ENCODE peak calls at places on chromosome 18, in eight cellular contexts. P is A549; Y is body of pancreas; Q is naive thymus-derived CD4-positive, alpha-beta T cell; V is cardiac muscle cell; M is left lung; R is K562; L is GM23338. T is an unnamed sample.

GRCh38 chr18:54737986-54738385 is 90.3 kb upstream of the RAB27B start:
- DNase-seq in P (peak; percentile 7), Q (no peak), V (no peak), M (no peak), R (no peak), L (no peak), Y (no peak), T (no peak)

GRCh38 chr18:10050956-10051355 is 137.1 kb downstream of the VAPA start:
- DNase-seq in Y (no peak), L (no peak), Q (no peak), R (no peak), V (no peak), M (no peak), P (no peak), T (no peak)

GRCh38 chr18:13276530-13277520 is 58.3 kb downstream of the LDLRAD4 start:
- DNase-seq in Y (no peak), V (no peak), M (no peak), P (no peak), Q (no peak), R (no peak), L (no peak), T (no peak)

GRCh38 chr18:34339155-34339554 is 114.4 kb upstream of the NOL4 start:
- DNase-seq in Q (no peak), P (no peak), V (no peak), R (no peak), M (no peak), L (no peak), Y (no peak), T (no peak)

GRCh38 chr18:79611040-79611681 is 68.4 kb upstream of the CTDP1 start:
- DNase-seq in Y (no peak), V (no peak), L (peak; percentile 37), Q (no peak), P (no peak), R (peak; percentile 53), M (peak; percentile 34), T (no peak)

GRCh38 chr18:7779226-7779625 is 212.1 kb downstream of the PTPRM start:
- DNase-seq in Y (no peak), R (no peak), Q (no peak), V (no peak), L (no peak), P (no peak), M (no peak), T (no peak)

GRCh38 chr18:76823574-76823973 is 1.2 kb downstream of the ZNF236 start:
- DNase-seq in P (peak; percentile 47), Y (peak; percentile 21), R (peak; percentile 67), Q (no peak), L (peak; percentile 81), V (peak; percentile 48), M (peak; percentile 52), T (no peak)

GRCh38 chr18:55406374-55407045 is 181.5 kb downstream of the TCF4 start:
- DNase-seq in Y (no peak), M (no peak), P (no peak), R (no peak), V (no peak), L (no peak), Q (no peak), T (no peak)

GRCh38 chr18:68355637-68356036 is 359.3 kb downstream of the TMX3 start:
- DNase-seq in R (no peak), V (no peak), P (no peak), L (no peak), Q (no peak), Y (no peak), M (no peak), T (no peak)

GRCh38 chr18:51666717-51667320 is 469.3 kb upstream of the MEX3C start:
- DNase-seq in M (no peak), Q (no peak), V (peak; percentile 80), R (no peak), Y (no peak), L (peak; percentile 5), P (no peak), T (peak; percentile 30)

GRCh38 chr18:55001625-55002024 is 42.4 kb upstream of the CCDC68 start:
- DNase-seq in V (no peak), L (peak; percentile 38), M (no peak), P (no peak), Q (no peak), R (no peak), Y (no peak), T (no peak)

GRCh38 chr18:10524507-10525425 is 1.1 kb upstream of the NAPG start:
- DNase-seq in Q (no peak), P (no peak), M (no peak), V (no peak), R (no peak), Y (no peak), L (no peak), T (no peak)

GRCh38 chr18:24514439-24514838 is 54.0 kb downstream of the HRH4 start:
- DNase-seq in M (no peak), V (no peak), R (peak; percentile 54), Q (no peak), L (peak; percentile 88), P (peak; percentile 48), Y (no peak), T (peak; percentile 8)

GRCh38 chr18:24003903-24004640 is 10.5 kb upstream of the TTC39C start:
- DNase-seq in V (no peak), M (no peak), P (no peak), Q (no peak), Y (no peak), R (no peak), L (no peak), T (no peak)

GRCh38 chr18:37251679-37252078 is 313.9 kb downstream of the CELF4 start:
- DNase-seq in M (no peak), L (no peak), P (no peak), Y (peak; percentile 30), Q (no peak), V (no peak), R (no peak), T (no peak)

GRCh38 chr18:37710731-37711130 is 145.1 kb upstream of the CELF4 start:
- DNase-seq in V (no peak), R (no peak), Q (no peak), Y (no peak), M (no peak), L (no peak), P (no peak), T (no peak)

GRCh38 chr18:24187689-24188088 is 48.8 kb downstream of the CABYR start:
- DNase-seq in R (no peak), M (no peak), Q (no peak), Y (no peak), L (no peak), V (no peak), P (no peak), T (no peak)

GRCh38 chr18:61606759-61607158 is 273.5 kb downstream of the CDH20 start:
- DNase-seq in M (peak; percentile 65), Y (peak; percentile 42), R (peak; percentile 24), Q (no peak), L (peak; percentile 82), P (peak; percentile 30), V (peak; percentile 61), T (peak; percentile 96)

GRCh38 chr18:61606068-61606660 is 272.9 kb downstream of the CDH20 start:
- DNase-seq in Q (no peak), M (no peak), R (no peak), Y (no peak), P (no peak), V (peak; percentile 54), L (peak; percentile 74), T (peak; percentile 73)

GRCh38 chr18:61609131-61609530 is 275.9 kb downstream of the CDH20 start:
- DNase-seq in P (no peak), M (no peak), R (no peak), Y (no peak), L (no peak), Q (no peak), V (no peak), T (no peak)

GRCh38 chr18:61605376-61606067 is 272.3 kb downstream of the CDH20 start:
- DNase-seq in Q (no peak), L (no peak), V (no peak), M (no peak), Y (no peak), R (no peak), P (no peak), T (no peak)

GRCh38 chr18:61608306-61608705 is 275.1 kb downstream of the CDH20 start:
- DNase-seq in V (no peak), M (no peak), R (no peak), Y (no peak), L (no peak), P (no peak), Q (no peak), T (no peak)
- H3K27ac ChIP-seq in V (no peak overlapping the region), M (no peak overlapping the region), R (no peak overlapping the region), Y (no peak overlapping the region), L (no peak overlapping the region), P (peak overlapping the region; percentile 59), Q (no peak overlapping the region), T (peak overlapping the region; percentile 91)

GRCh38 chr18:63205791-63206252 is 113.7 kb downstream of the BCL2 start:
- DNase-seq in L (no peak), M (no peak), Q (no peak), P (no peak), V (no peak), R (no peak), Y (no peak), T (no peak)
- H3K27ac ChIP-seq in L (no peak overlapping the region), M (no peak overlapping the region), Q (peak overlapping the region; percentile 63), P (no peak overlapping the region), V (no peak overlapping the region), R (peak overlapping the region; percentile 28), Y (no peak overlapping the region), T (no peak overlapping the region)

GRCh38 chr18:22827216-22827615 is 105.9 kb upstream of the RBBP8 start:
- DNase-seq in V (no peak), L (no peak), Y (no peak), M (no peak), P (no peak), R (no peak), Q (no peak), T (no peak)
- H3K27ac ChIP-seq in V (no peak overlapping the region), L (no peak overlapping the region), Y (no peak overlapping the region), M (no peak overlapping the region), P (no peak overlapping the region), R (no peak overlapping the region), Q (no peak overlapping the region), T (no peak overlapping the region)

GRCh38 chr18:22490429-22490846 is 72.7 kb upstream of the CTAGE1 start:
- DNase-seq in Q (no peak), Y (no peak), V (no peak), R (no peak), M (no peak), L (peak; percentile 40), P (no peak), T (no peak)

GRCh38 chr18:22494771-22495170 is 77.1 kb upstream of the CTAGE1 start:
- DNase-seq in M (no peak), Q (no peak), L (no peak), R (no peak), V (no peak), Y (no peak), P (no peak), T (no peak)

GRCh38 chr18:22493255-22493654 is 75.5 kb upstream of the CTAGE1 start:
- DNase-seq in P (no peak), V (no peak), Y (no peak), Q (no peak), M (no peak), R (no peak), L (no peak), T (no peak)

GRCh38 chr18:22489694-22490093 is 72.0 kb upstream of the CTAGE1 start:
- DNase-seq in Y (peak; percentile 29), V (no peak), M (no peak), P (no peak), Q (no peak), L (no peak), R (no peak), T (no peak)

DNA sequence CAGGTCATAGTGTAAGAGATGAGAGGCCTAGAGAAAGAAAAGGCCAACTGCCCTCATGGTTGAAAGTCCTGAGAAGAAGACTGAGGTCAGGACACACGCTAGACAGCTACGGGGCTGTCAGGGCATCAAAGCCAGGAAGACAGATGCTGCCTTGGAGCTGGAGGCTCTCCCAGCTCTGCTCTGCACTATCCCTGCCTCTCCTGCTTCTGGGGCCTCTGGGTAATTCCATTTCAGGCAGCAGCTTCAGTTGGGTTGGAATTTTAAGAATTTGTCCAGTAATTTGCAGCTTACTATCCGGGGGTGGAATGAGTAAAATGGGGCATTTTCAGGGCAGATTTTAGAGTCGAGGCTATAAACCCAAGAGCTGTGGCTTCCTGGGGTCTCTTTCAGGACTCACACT is 76.2 kb upstream of the CTAGE1 start:
- DNase-seq in V (no peak), Y (no peak), R (no peak), L (no peak), Q (no peak), P (no peak), M (no peak), T (no peak)
- H3K27ac ChIP-seq in V (no peak overlapping the region), Y (no peak overlapping the region), R (no peak overlapping the region), L (no peak overlapping the region), Q (no peak overlapping the region), P (no peak overlapping the region), M (no peak overlapping the region), T (no peak overlapping the region)

T was measured in SK-N-MC.